ENCODE peak calls at places on chromosomes 2 and 18, in eight cellular contexts. X, F, K, Q, Y, I, J and D are unnamed samples.

GRCh38 chr2:171095014-171095582 is 65.6 kb downstream of the TLK1 start:
- DNase-seq in X (no peak), F (no peak), K (no peak), Q (no peak), Y (no peak), I (no peak), J (no peak), D (peak; percentile 21)

GRCh38 chr18:50658601-50659000 is 98.7 kb downstream of the MAPK4 start:
- DNase-seq in X (no peak), F (no peak), K (no peak), Q (peak; percentile 21), Y (peak; percentile 72), I (no peak), J (no peak), D (no peak)

GRCh38 chr2:170711774-170712652 is 3.1 kb upstream of the SP5 start:
- DNase-seq in X (no peak), F (peak; percentile 14), K (peak; percentile 29), Q (peak; percentile 96), Y (peak; percentile 82), I (no peak), J (no peak), D (no peak)

GRCh38 chr2:165634855-165635254 is 159.2 kb downstream of the GALNT3 start:
- DNase-seq in X (no peak), F (no peak), K (peak; percentile 19), Q (peak; percentile 80), Y (no peak), I (peak; percentile 55), J (peak; percentile 60), D (no peak)

GRCh38 chr2:218320704-218321336 is 28.5 kb upstream of the TMBIM1 start:
- DNase-seq in X (no peak), F (peak; percentile 48), K (no peak), Q (no peak), Y (no peak), I (no peak), J (no peak), D (no peak)

GRCh38 chr2:201795608-201796477 is 10.5 kb upstream of the CDK15 start:
- DNase-seq in X (no peak), F (peak; percentile 62), K (peak; percentile 11), Q (peak; percentile 81), Y (no peak), I (peak; percentile 62), J (peak; percentile 62), D (peak; percentile 31)

GRCh38 chr2:58131191-58132011 is 84.8 kb downstream of the VRK2 start:
- DNase-seq in X (no peak), F (peak; percentile 13), K (peak; percentile 70), Q (no peak), Y (no peak), I (peak; percentile 83), J (peak; percentile 82), D (no peak)

GRCh38 chr18:9008709-9009635 is 93.5 kb upstream of the NDUFV2 start:
- DNase-seq in X (no peak), F (no peak), K (no peak), Q (no peak), Y (peak; percentile 50), I (no peak), J (no peak), D (no peak)

GRCh38 chr18:56386856-56387255 is 251.5 kb downstream of the TXNL1 start:
- DNase-seq in X (no peak), F (no peak), K (no peak), Q (no peak), Y (no peak), I (no peak), J (no peak), D (no peak)

GRCh38 chr2:207008105-207008990 is 69.0 kb downstream of the CPO start:
- DNase-seq in X (no peak), F (no peak), K (no peak), Q (peak; percentile 64), Y (no peak), I (peak; percentile 85), J (peak; percentile 38), D (no peak)

GRCh38 chr2:150856596-150857281 is 369.3 kb upstream of the RND3 start:
- DNase-seq in X (no peak), F (no peak), K (no peak), Q (no peak), Y (no peak), I (no peak), J (no peak), D (no peak)

GRCh38 chr2:101550555-101550954 is 75.6 kb upstream of the RFX8 start:
- DNase-seq in X (no peak), F (no peak), K (no peak), Q (no peak), Y (no peak), I (no peak), J (no peak), D (no peak)

GRCh38 chr2:23292024-23292423 is 93.0 kb upstream of the KLHL29 start:
- DNase-seq in X (no peak), F (peak; percentile 16), K (no peak), Q (no peak), Y (peak; percentile 37), I (no peak), J (no peak), D (peak; percentile 4)

GRCh38 chr2:84906900-84907714 is 1.7 kb downstream of the TMSB10 start:
- DNase-seq in X (peak; percentile 83), F (peak; percentile 92), K (peak; percentile 72), Q (peak; percentile 85), Y (peak; percentile 95), I (peak; percentile 95), J (peak; percentile 94), D (peak; percentile 79)

GRCh38 chr2:40369619-40370397 is 82.1 kb downstream of the SLC8A1 start:
- DNase-seq in X (no peak), F (peak; percentile 12), K (no peak), Q (no peak), Y (no peak), I (peak; percentile 61), J (peak; percentile 61), D (no peak)

GRCh38 chr2:60544059-60544458 is 9.4 kb downstream of the BCL11A start:
- DNase-seq in X (no peak), F (no peak), K (no peak), Q (no peak), Y (no peak), I (no peak), J (no peak), D (no peak)

GRCh38 chr2:196821195-196821594 is 12.0 kb upstream of the C2orf66 start:
- DNase-seq in X (no peak), F (peak; percentile 22), K (no peak), Q (no peak), Y (no peak), I (peak; percentile 64), J (peak; percentile 39), D (no peak)

GRCh38 chr2:43519711-43520221 is 76.1 kb downstream of the THADA start:
- DNase-seq in X (no peak), F (peak; percentile 28), K (no peak), Q (no peak), Y (no peak), I (peak; percentile 96), J (peak; percentile 91), D (peak; percentile 9)

GRCh38 chr2:26911911-26912861 is 58.3 kb upstream of the MAPRE3 start:
- DNase-seq in X (no peak), F (no peak), K (no peak), Q (peak; percentile 68), Y (peak; percentile 36), I (no peak), J (no peak), D (no peak)
- H3K4me3 ChIP-seq in X (no peak overlapping the region), F (no peak overlapping the region), K (no peak overlapping the region), Q (no peak overlapping the region), Y (no peak overlapping the region), I (no peak overlapping the region), J (no peak overlapping the region), D (no peak overlapping the region)

DNA sequence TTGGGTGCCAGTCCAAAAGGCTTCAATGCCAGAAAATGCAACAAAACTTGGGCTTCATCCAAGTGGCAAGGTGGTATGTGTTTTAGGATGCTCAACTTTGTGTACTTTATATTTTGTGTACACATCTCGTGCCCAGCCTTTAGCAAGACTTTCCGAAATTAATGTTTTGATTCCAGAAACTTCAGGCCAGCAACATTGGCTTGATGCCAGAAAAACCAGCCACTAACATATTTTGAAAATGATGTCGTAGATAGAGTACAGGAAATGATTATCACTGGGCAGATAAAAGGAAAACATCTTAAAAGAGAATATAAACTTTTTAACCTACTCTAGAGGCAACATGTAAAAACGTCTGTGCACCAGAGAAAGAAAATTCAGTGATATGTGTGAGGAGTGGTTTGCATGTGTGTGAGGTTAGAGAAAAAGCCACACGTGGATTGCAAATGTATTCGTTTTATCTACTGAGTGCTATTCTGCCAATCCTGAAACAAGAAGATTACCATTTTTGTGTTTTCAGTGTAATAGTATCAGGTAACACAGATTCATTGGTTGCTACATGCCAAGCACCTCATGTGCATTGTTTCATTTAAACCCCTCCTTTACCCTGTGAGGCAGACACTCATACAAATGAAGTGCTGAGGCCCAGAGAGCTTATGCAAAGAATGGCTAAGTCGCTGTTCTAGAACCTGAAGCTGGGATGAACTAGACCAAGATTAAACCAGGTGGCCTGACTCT is 264.8 kb downstream of the C1D start:
- DNase-seq in X (no peak), F (no peak), K (peak; percentile 43), Q (no peak), Y (no peak), I (peak; percentile 71), J (peak; percentile 67), D (no peak)
- H3K4me3 ChIP-seq in X (no peak overlapping the region), F (no peak overlapping the region), K (no peak overlapping the region), Q (no peak overlapping the region), Y (no peak overlapping the region), I (no peak overlapping the region), J (no peak overlapping the region), D (no peak overlapping the region)

DNA sequence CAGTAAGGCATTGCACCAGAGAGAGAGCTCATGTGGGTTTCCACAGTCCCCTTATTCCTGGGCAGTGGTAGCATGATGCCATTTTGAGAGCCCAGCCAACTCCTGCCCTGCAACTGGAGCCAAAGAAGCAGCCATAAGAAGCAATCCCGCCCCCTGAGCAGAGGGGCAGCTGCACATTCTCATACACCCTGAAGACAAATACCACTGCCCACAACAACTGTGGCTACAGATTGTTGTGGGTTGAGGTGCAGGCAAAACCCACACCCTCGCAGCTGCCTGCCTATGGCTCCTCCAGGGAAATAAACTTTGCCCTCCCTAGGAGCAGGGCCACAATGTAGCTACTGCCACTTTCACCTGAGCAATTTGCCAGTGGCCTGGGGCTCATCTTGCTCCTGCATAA is 219.4 kb upstream of the NRXN1 start:
- DNase-seq in X (no peak), F (no peak), K (no peak), Q (no peak), Y (no peak), I (no peak), J (no peak), D (no peak)
- H3K4me3 ChIP-seq in X (no peak overlapping the region), F (no peak overlapping the region), K (no peak overlapping the region), Q (no peak overlapping the region), Y (no peak overlapping the region), I (no peak overlapping the region), J (no peak overlapping the region), D (no peak overlapping the region)

DNA sequence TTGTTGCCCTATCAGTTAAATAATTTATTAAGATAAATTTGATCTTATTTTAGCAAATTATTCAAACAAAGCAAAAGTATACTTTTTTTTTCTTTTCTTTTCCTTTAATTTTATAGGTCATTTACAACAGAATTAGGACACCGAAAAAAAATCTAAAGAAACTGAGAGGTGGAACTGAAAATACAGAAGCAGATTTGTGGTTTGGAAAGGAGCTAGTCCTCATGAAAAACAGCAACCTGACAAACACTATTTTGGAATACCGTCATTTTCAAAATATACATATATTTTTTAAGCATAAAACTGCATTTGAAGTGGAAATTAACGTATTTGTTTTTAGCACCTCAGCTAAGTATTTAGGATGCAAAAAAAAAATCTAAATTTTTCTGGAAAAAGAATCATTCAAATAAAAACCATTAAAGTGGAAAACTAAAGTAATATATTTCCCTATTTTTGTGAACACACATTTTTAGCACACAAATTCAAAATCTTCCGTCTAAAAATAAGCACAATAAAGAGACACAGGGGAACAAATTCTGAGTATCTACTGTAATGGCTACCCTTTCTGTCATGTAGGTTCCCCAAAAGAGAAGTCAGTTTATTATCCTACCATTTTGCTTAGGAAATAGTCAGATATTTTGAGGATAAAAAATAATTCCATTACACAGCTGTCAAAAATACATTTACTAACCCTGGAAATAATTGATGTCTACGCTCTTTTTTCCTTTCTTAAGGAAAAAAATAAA is 2.7 kb downstream of the CCDC88A start:
- DNase-seq in X (no peak), F (peak; percentile 33), K (no peak), Q (no peak), Y (no peak), I (no peak), J (no peak), D (no peak)
- H3K4me3 ChIP-seq in X (peak overlapping the region; percentile 82), F (peak overlapping the region; percentile 84), K (no peak overlapping the region), Q (peak overlapping the region; percentile 92), Y (no peak overlapping the region), I (peak overlapping the region; percentile 84), J (peak overlapping the region; percentile 94), D (peak overlapping the region; percentile 69)